ENCODE peak calls at places on chromosomes 16 and 17, in four cellular contexts. S is RWPE2, M is right cardiac atrium, N is MG63. V is an unnamed sample.

GRCh38 chr17:80026359-80027042 is 9.2 kb downstream of the TBC1D16 start:
- DNase-seq in S (no peak), M (no peak), N (no peak), V (no peak)

GRCh38 chr16:12199524-12199923 is 223.0 kb downstream of the SNX29 start:
- DNase-seq in N (no peak), M (no peak), S (no peak), V (no peak)

GRCh38 chr16:66127459-66128362 is 238.8 kb upstream of the CDH5 start:
- DNase-seq in M (peak), S (no peak), N (no peak), V (no peak)

GRCh38 chr16:4944333-4945281 is 7.7 kb upstream of the PPL start:
- DNase-seq in N (peak), M (peak), S (peak), V (peak)

GRCh38 chr16:53899471-53899870 is 195.5 kb downstream of the FTO start:
- DNase-seq in N (no peak), S (no peak), M (no peak), V (no peak)

GRCh38 chr17:6070280-6070894 is at the start of gene WSCD1:
- DNase-seq in N (peak), S (no peak), M (peak), V (no peak)

GRCh38 chr16:85435298-85435697 is 177.8 kb upstream of the GSE1 start:
- DNase-seq in S (no peak), M (peak), N (no peak), V (no peak)

GRCh38 chr16:83344014-83344413 is 463.8 kb upstream of the HSBP1 start:
- DNase-seq in S (no peak), M (no peak), N (no peak), V (peak)

GRCh38 chr17:28744802-28745051 is 916 bp downstream of the TRAF4 start:
- DNase-seq in S (no peak), M (no peak), N (no peak), V (no peak)

GRCh38 chr16:85902366-85903155 is 3.6 kb downstream of the IRF8 start:
- DNase-seq in M (no peak), N (no peak), S (no peak), V (no peak)

GRCh38 chr16:2487517-2487842 is 12.6 kb downstream of the TBC1D24 start:
- DNase-seq in S (no peak), N (no peak), M (no peak), V (no peak)

GRCh38 chr16:35480988-35481387 is 2021.6 kb downstream of the TP53TG3F start:
- DNase-seq in M (no peak), N (no peak), S (no peak), V (no peak)

GRCh38 chr17:14739656-14740431 is 439.0 kb downstream of the HS3ST3B1 start:
- DNase-seq in N (no peak), M (no peak), S (no peak), V (no peak)

GRCh38 chr16:67530013-67530939 is 1.6 kb downstream of the RIPOR1 start:
- DNase-seq in M (peak), N (peak), S (no peak), V (peak)
- H3K4me3 ChIP-seq in M (peak), N (peak), S (peak), V (peak)

DNA sequence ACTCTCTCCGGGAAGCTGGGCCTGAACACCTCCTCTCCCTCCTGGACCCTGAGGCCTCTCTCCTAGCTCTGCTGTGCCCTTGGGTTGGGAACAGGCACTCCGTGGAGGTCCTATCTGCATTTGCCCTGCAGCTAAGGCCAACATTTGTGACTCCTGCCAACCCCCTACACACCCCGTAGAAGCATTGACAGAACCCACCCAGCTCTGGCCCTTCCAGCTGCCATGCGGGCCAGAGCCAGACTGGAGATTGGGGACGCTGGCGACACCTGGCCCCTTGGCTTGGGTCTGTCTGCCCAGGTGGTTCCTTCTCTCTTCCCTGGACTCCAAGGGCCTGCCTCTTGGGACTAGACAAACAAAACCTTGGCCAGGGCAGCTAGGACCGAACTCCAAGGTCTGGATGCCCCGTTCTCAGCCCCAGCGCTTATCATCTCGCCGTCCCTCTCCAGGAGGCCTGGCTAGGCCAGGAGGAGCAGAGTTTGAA is 644 bp upstream of the RHBDF2 start:
- DNase-seq in S (no peak), N (no peak), M (no peak), V (no peak)
- H3K4me3 ChIP-seq in S (no peak), N (peak), M (peak), V (peak)

DNA sequence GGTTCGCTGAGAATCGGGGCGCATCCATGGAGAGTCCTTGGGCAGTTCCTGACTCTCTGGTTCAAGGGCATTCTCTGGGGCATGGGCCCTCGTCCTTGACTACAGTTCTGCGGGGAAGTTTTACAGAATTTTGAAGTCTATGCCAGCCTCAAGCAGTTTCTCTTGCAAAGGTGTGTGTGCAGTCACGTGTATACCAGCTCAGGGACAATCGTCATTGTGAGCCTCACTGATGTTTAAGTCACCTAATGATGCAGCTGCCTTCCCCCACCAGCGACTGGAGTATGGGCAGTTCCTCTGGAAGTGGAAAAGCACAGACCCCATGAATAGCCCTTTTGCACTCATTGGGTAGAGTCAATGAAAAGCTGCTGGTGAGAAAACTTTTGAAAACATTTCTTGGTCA is 1.3 kb downstream of the PLCG2 start:
- DNase-seq in N (no peak), S (no peak), M (no peak), V (no peak)
- H3K4me3 ChIP-seq in N (no peak), S (no peak), M (no peak), V (no peak)

GRCh38 chr16:87363771-87364476 is 19.7 kb downstream of the FBXO31 start:
- DNase-seq in N (no peak), S (no peak), M (no peak), V (no peak)
- H3K4me3 ChIP-seq in N (no peak), S (no peak), M (no peak), V (no peak)

DNA sequence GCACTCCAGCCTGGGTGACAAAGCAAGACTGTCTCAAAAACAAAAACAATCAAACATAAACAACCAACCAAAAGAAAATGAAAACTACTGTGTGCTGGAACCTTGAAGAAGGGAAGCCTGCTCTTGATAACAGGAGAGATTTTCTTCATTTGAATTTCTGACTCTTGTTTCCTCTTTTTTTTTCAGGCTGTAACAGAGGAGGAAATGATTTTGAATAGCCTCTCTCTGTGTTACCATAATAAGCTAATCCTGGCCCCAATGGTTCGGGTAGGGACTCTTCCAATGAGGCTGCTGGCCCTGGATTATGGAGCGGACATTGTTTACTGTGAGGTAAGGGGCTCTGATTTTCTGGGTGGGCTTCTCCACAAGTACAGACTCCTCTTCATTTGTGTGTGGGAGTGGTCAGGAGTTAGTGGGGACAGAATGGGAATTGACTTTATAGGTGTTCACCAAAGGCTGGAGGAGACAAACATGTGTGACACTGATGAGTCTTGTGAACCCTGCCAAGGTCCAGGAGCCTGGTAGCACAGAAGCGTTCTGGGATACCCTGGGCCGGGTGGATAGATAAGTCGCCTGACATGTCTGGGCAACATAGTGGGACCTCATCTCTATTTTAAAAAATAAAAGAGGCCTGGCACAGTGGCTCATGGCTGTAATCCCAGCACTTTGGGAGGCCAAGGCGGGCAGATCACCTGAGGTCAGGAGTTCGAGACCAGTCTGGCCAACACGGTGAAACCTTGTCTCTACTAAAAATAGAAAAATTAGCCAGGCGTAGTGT is 14.9 kb downstream of the DUS2 start:
- DNase-seq in S (no peak), M (no peak), N (no peak), V (no peak)
- H3K4me3 ChIP-seq in S (no peak), M (no peak), N (no peak), V (no peak)

GRCh38 chr16:31700530-31701388 is 172.8 kb upstream of the ZNF267 start:
- DNase-seq in N (no peak), M (peak), S (peak), V (no peak)
- H3K4me3 ChIP-seq in N (peak), M (peak), S (peak), V (peak)

GRCh38 chr17:40179923-40180659 is 2.8 kb downstream of the RAPGEFL1 start:
- DNase-seq in N (peak), M (no peak), S (no peak), V (peak)

GRCh38 chr17:40176409-40177110 is 710 bp upstream of the RAPGEFL1 start:
- DNase-seq in M (no peak), S (peak), N (no peak), V (no peak)

GRCh38 chr17:40177275-40177874 is at the start of gene RAPGEFL1:
- DNase-seq in N (no peak), M (peak), S (peak), V (peak)

GRCh38 chr17:40178660-40179059 is 1.4 kb downstream of the RAPGEFL1 start:
- DNase-seq in S (no peak), N (no peak), M (no peak), V (no peak)

DNA sequence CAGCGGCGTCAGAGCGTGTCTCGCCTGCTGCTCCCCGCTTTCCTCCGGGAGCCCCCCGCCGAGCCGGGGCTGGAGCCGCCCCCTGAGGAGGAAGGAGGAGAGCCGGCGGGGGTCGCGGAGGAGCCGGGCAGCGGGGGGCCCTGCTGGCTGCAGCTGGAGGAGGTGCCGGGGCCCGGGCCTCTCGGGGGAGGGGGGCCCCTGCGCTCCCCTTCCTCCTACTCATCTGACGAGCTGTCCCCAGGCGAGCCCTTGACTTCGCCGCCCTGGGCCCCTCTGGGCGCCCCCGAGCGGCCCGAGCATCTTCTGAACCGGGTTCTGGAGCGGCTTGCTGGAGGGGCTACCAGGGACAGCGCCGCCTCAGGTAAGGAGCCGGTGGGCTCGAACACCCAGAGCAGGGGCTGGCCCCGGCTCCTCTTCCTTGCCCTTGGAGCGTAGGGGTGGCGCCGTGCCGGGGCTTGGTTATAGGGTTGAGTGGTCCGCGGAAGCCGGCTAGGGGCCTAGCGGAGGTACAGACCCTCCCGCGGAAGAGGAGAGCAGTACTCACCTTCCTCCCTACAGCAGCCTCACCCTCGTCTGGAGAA is 841 bp downstream of the RAPGEFL1 start:
- DNase-seq in N (no peak), M (no peak), S (no peak), V (no peak)
- H3K4me3 ChIP-seq in N (no peak), M (peak), S (peak), V (peak)

GRCh38 chr17:82832881-82833475 is 6.8 kb downstream of the ZNF750 start:
- DNase-seq in S (peak), N (no peak), M (no peak), V (no peak)

GRCh38 chr17:82831818-82832200 is 8.0 kb downstream of the ZNF750 start:
- DNase-seq in N (no peak), M (no peak), S (no peak), V (no peak)

GRCh38 chr17:82830249-82830661 is 9.6 kb downstream of the ZNF750 start:
- DNase-seq in M (peak), N (no peak), S (no peak), V (no peak)

GRCh38 chr17:82832411-82832810 is 7.4 kb downstream of the ZNF750 start:
- DNase-seq in S (peak), M (no peak), N (no peak), V (no peak)

GRCh38 chr17:82831041-82831817 is 8.6 kb downstream of the ZNF750 start:
- DNase-seq in S (no peak), M (no peak), N (no peak), V (no peak)
- H3K4me3 ChIP-seq in S (no peak), M (peak), N (no peak), V (no peak)

V was measured in skeletal muscle cell.